ENCODE peak calls at places on chromosomes 16 and 17, in ten cellular contexts. One of them, this sample, is unnamed.

GRCh38 chr16:19323596-19323995 is 38.1 kb downstream of the CLEC19A start:
- DNase-seq in astrocyte of the cerebellum: no peak
- DNase-seq in left lung: no peak
- DNase-seq in WTC11: no peak
- DNase-seq in CD4-positive, alpha-beta T cell: no peak
- DNase-seq in foreskin fibroblast: no peak
- DNase-seq in ovary: no peak
- DNase-seq in right atrium auricular region: no peak
- DNase-seq in HL-60: no peak
- DNase-seq in GM12865: no peak
- DNase-seq in this sample: no peak

GRCh38 chr17:48198950-48199541 is 91.5 kb downstream of the SNX11 start:
- DNase-seq in astrocyte of the cerebellum: no peak
- DNase-seq in left lung: no peak
- DNase-seq in WTC11: no peak
- DNase-seq in CD4-positive, alpha-beta T cell: no peak
- DNase-seq in foreskin fibroblast: no peak
- DNase-seq in ovary: no peak
- DNase-seq in right atrium auricular region: no peak
- DNase-seq in HL-60: no peak
- DNase-seq in GM12865: peak; percentile 5
- DNase-seq in this sample: no peak

GRCh38 chr17:63826468-63827001 is 696 bp upstream of the PSMC5 start:
- DNase-seq in astrocyte of the cerebellum: no peak
- DNase-seq in left lung: no peak
- DNase-seq in WTC11: no peak
- DNase-seq in CD4-positive, alpha-beta T cell: no peak
- DNase-seq in foreskin fibroblast: no peak
- DNase-seq in ovary: peak; percentile 57
- DNase-seq in right atrium auricular region: peak; percentile 58
- DNase-seq in HL-60: no peak
- DNase-seq in GM12865: no peak
- DNase-seq in this sample: no peak

GRCh38 chr17:79808763-79809529 is 12.1 kb upstream of the CBX8 start:
- DNase-seq in astrocyte of the cerebellum: no peak
- DNase-seq in left lung: no peak
- DNase-seq in WTC11: no peak
- DNase-seq in CD4-positive, alpha-beta T cell: no peak
- DNase-seq in foreskin fibroblast: no peak
- DNase-seq in ovary: no peak
- DNase-seq in right atrium auricular region: no peak
- DNase-seq in HL-60: no peak
- DNase-seq in GM12865: peak; percentile 61
- DNase-seq in this sample: no peak

GRCh38 chr17:61455754-61456681 is 3.8 kb downstream of the TBX4 start:
- DNase-seq in astrocyte of the cerebellum: no peak
- DNase-seq in left lung: no peak
- DNase-seq in WTC11: no peak
- DNase-seq in CD4-positive, alpha-beta T cell: no peak
- DNase-seq in foreskin fibroblast: no peak
- DNase-seq in ovary: peak; percentile 21
- DNase-seq in right atrium auricular region: peak; percentile 42
- DNase-seq in HL-60: no peak
- DNase-seq in GM12865: no peak
- DNase-seq in this sample: no peak

GRCh38 chr17:35315971-35316370 is 57.5 kb downstream of the SLFN11 start:
- DNase-seq in astrocyte of the cerebellum: no peak
- DNase-seq in left lung: no peak
- DNase-seq in WTC11: no peak
- DNase-seq in CD4-positive, alpha-beta T cell: no peak
- DNase-seq in foreskin fibroblast: no peak
- DNase-seq in ovary: no peak
- DNase-seq in right atrium auricular region: no peak
- DNase-seq in HL-60: no peak
- DNase-seq in GM12865: no peak
- DNase-seq in this sample: no peak

GRCh38 chr17:327296-327695 is 25.3 kb downstream of the RPH3AL start:
- DNase-seq in astrocyte of the cerebellum: no peak
- DNase-seq in left lung: no peak
- DNase-seq in WTC11: no peak
- DNase-seq in CD4-positive, alpha-beta T cell: no peak
- DNase-seq in foreskin fibroblast: no peak
- DNase-seq in ovary: peak; percentile 28
- DNase-seq in right atrium auricular region: no peak
- DNase-seq in HL-60: no peak
- DNase-seq in GM12865: no peak
- DNase-seq in this sample: no peak

GRCh38 chr17:21239680-21240374 is 13.4 kb downstream of the NATD1 start:
- DNase-seq in astrocyte of the cerebellum: no peak
- DNase-seq in left lung: no peak
- DNase-seq in WTC11: peak; percentile 31
- DNase-seq in CD4-positive, alpha-beta T cell: no peak
- DNase-seq in foreskin fibroblast: no peak
- DNase-seq in ovary: no peak
- DNase-seq in right atrium auricular region: no peak
- DNase-seq in HL-60: no peak
- DNase-seq in GM12865: peak; percentile 35
- DNase-seq in this sample: no peak

GRCh38 chr17:55416470-55417052 is 5.1 kb downstream of the MMD start:
- DNase-seq in astrocyte of the cerebellum: no peak
- DNase-seq in left lung: no peak
- DNase-seq in WTC11: no peak
- DNase-seq in CD4-positive, alpha-beta T cell: no peak
- DNase-seq in foreskin fibroblast: no peak
- DNase-seq in ovary: no peak
- DNase-seq in right atrium auricular region: no peak
- DNase-seq in HL-60: no peak
- DNase-seq in GM12865: peak; percentile 40
- DNase-seq in this sample: no peak

GRCh38 chr16:397135-397661 is at the start of gene NME4:
- DNase-seq in astrocyte of the cerebellum: no peak
- DNase-seq in left lung: no peak
- DNase-seq in WTC11: peak; percentile 50
- DNase-seq in CD4-positive, alpha-beta T cell: no peak
- DNase-seq in foreskin fibroblast: no peak
- DNase-seq in ovary: peak; percentile 67
- DNase-seq in right atrium auricular region: no peak
- DNase-seq in HL-60: peak; percentile 62
- DNase-seq in GM12865: peak; percentile 58
- DNase-seq in this sample: peak; percentile 37

DNA sequence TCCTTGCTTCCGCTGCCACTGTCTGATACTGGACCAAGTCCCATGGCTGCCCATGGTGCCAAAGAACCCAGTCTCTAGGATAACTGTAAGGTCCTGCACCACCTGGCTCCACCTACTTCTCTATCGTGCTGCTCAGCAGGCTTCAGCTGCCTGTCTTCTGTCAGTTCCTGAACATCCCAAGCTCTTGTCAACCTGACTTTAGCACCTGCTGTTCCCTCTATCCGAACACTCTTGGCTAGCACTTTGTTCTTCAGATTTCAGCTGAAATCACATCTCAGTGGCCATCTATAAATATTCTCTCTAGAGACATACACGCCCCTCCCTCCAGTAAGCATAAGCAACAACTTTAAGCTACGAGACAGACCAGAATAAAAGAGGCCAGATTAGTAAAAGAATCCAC is 15.0 kb upstream of the TMEM101 start:
- DNase-seq in astrocyte of the cerebellum: no peak
- DNase-seq in left lung: no peak
- DNase-seq in WTC11: no peak
- DNase-seq in CD4-positive, alpha-beta T cell: no peak
- DNase-seq in foreskin fibroblast: no peak
- DNase-seq in ovary: no peak
- DNase-seq in right atrium auricular region: no peak
- DNase-seq in HL-60: no peak
- DNase-seq in GM12865: no peak
- DNase-seq in this sample: no peak
- TF ChIP-seq CTCF in astrocyte of the cerebellum: no peak
- TF ChIP-seq CTCF in left lung: no peak
- TF ChIP-seq CTCF in WTC11: no peak
- TF ChIP-seq CTCF in CD4-positive, alpha-beta T cell: no peak
- TF ChIP-seq CTCF in foreskin fibroblast: no peak
- TF ChIP-seq CTCF in ovary: no peak
- TF ChIP-seq CTCF in right atrium auricular region: no peak
- TF ChIP-seq CTCF in HL-60: no peak
- TF ChIP-seq CTCF in GM12865: no peak
- TF ChIP-seq CTCF in this sample: no peak

DNA sequence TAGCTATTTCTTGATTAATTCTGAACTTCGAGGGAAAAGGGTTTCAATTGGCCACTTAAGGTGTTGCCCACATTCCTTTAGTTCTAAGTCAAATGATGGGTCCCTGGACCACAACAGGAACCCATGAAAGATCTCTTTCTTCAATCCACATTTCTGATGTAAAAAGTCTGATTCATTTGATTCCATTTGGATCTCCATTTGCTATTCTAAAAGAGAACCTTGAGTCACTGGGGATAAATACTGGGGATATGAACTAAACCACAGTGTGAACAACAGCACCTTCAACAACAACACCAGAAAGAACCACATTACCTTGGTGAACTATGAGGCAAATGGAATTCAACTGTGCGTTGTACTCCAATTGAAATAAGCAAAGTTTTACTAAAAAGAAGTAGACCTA is 108.9 kb upstream of the IRX5 start:
- DNase-seq in astrocyte of the cerebellum: no peak
- DNase-seq in left lung: no peak
- DNase-seq in WTC11: no peak
- DNase-seq in CD4-positive, alpha-beta T cell: no peak
- DNase-seq in foreskin fibroblast: no peak
- DNase-seq in ovary: no peak
- DNase-seq in right atrium auricular region: no peak
- DNase-seq in HL-60: no peak
- DNase-seq in GM12865: no peak
- DNase-seq in this sample: no peak
- TF ChIP-seq CTCF in astrocyte of the cerebellum: no peak
- TF ChIP-seq CTCF in left lung: no peak
- TF ChIP-seq CTCF in WTC11: no peak
- TF ChIP-seq CTCF in CD4-positive, alpha-beta T cell: no peak
- TF ChIP-seq CTCF in foreskin fibroblast: no peak
- TF ChIP-seq CTCF in ovary: no peak
- TF ChIP-seq CTCF in right atrium auricular region: no peak
- TF ChIP-seq CTCF in HL-60: no peak
- TF ChIP-seq CTCF in GM12865: no peak
- TF ChIP-seq CTCF in this sample: no peak

GRCh38 chr17:42281571-42282096 is 5.4 kb upstream of the STAT5B start:
- DNase-seq in astrocyte of the cerebellum: no peak
- DNase-seq in left lung: no peak
- DNase-seq in WTC11: no peak
- DNase-seq in CD4-positive, alpha-beta T cell: no peak
- DNase-seq in foreskin fibroblast: no peak
- DNase-seq in ovary: peak; percentile 33
- DNase-seq in right atrium auricular region: peak; percentile 44
- DNase-seq in HL-60: no peak
- DNase-seq in GM12865: no peak
- DNase-seq in this sample: no peak

GRCh38 chr17:42284020-42284369 is 4.3 kb upstream of the STAT5A start:
- DNase-seq in astrocyte of the cerebellum: no peak
- DNase-seq in left lung: no peak
- DNase-seq in WTC11: no peak
- DNase-seq in CD4-positive, alpha-beta T cell: no peak
- DNase-seq in foreskin fibroblast: no peak
- DNase-seq in ovary: peak; percentile 17
- DNase-seq in right atrium auricular region: peak; percentile 48
- DNase-seq in HL-60: no peak
- DNase-seq in GM12865: no peak
- DNase-seq in this sample: no peak

GRCh38 chr17:42283241-42284019 is 4.9 kb upstream of the STAT5A start:
- DNase-seq in astrocyte of the cerebellum: no peak
- DNase-seq in left lung: no peak
- DNase-seq in WTC11: no peak
- DNase-seq in CD4-positive, alpha-beta T cell: no peak
- DNase-seq in foreskin fibroblast: no peak
- DNase-seq in ovary: peak; percentile 27
- DNase-seq in right atrium auricular region: peak; percentile 55
- DNase-seq in HL-60: no peak
- DNase-seq in GM12865: no peak
- DNase-seq in this sample: no peak

GRCh38 chr17:42284566-42284965 is 3.7 kb upstream of the STAT5A start:
- DNase-seq in astrocyte of the cerebellum: no peak
- DNase-seq in left lung: no peak
- DNase-seq in WTC11: no peak
- DNase-seq in CD4-positive, alpha-beta T cell: no peak
- DNase-seq in foreskin fibroblast: no peak
- DNase-seq in ovary: peak; percentile 25
- DNase-seq in right atrium auricular region: peak; percentile 44
- DNase-seq in HL-60: no peak
- DNase-seq in GM12865: no peak
- DNase-seq in this sample: no peak

DNA sequence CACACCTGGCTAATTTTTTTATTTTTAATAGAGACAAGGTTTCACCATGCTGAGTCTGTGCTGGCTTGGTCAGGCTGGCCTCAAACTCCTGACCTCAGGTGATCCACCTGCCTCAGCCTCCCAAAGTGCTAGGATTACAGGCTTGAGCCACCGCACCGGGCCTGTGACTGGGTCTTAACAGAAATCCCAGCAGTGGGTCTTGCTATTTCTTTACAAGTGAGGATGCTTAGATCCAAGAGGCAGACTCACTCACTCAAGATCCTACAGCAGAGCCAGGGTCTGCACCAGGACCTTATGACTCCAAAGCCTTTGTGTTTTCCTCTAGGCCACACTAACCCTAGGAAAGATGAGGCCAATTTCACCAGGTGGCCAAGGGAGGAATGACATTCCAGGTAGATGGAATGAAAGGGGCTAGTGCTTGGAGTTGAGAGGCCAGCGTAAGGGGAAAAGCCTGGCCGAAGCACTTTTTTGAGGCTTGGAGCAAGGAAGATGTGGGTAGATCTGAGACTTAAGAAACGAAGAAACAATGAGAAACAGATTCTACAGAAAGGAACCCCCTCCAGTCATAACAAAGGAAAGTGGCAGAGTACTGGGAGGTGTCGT is 5.7 kb upstream of the STAT5A start:
- DNase-seq in astrocyte of the cerebellum: no peak
- DNase-seq in left lung: no peak
- DNase-seq in WTC11: no peak
- DNase-seq in CD4-positive, alpha-beta T cell: no peak
- DNase-seq in foreskin fibroblast: no peak
- DNase-seq in ovary: peak; percentile 13
- DNase-seq in right atrium auricular region: peak; percentile 34
- DNase-seq in HL-60: no peak
- DNase-seq in GM12865: no peak
- DNase-seq in this sample: no peak
- TF ChIP-seq CTCF in astrocyte of the cerebellum: no peak
- TF ChIP-seq CTCF in left lung: no peak
- TF ChIP-seq CTCF in WTC11: no peak
- TF ChIP-seq CTCF in CD4-positive, alpha-beta T cell: no peak
- TF ChIP-seq CTCF in foreskin fibroblast: no peak
- TF ChIP-seq CTCF in ovary: no peak
- TF ChIP-seq CTCF in right atrium auricular region: no peak
- TF ChIP-seq CTCF in HL-60: no peak
- TF ChIP-seq CTCF in GM12865: no peak
- TF ChIP-seq CTCF in this sample: no peak

DNA sequence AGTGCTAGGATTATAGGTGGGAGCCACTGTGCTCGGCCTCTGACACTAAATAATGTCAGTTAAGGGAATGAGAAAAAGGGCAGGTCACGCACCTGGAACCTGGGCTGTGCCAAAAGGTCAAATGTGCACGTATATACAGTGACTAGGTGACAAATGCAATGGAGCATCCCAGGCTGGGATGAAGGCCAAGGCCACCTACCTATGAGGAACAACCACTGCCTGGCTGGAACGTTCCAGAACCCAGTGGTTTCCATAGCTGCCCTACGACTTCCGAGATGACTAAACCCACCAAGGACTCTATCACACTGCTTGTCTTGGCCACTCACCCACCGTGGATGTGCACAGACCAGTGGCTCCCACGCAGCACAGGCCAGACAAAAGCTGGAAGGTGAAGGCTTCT is 16.1 kb downstream of the ZNF500 start:
- DNase-seq in astrocyte of the cerebellum: no peak
- DNase-seq in left lung: no peak
- DNase-seq in WTC11: no peak
- DNase-seq in CD4-positive, alpha-beta T cell: no peak
- DNase-seq in foreskin fibroblast: no peak
- DNase-seq in ovary: no peak
- DNase-seq in right atrium auricular region: no peak
- DNase-seq in HL-60: no peak
- DNase-seq in GM12865: no peak
- DNase-seq in this sample: no peak
- TF ChIP-seq CTCF in astrocyte of the cerebellum: no peak
- TF ChIP-seq CTCF in left lung: no peak
- TF ChIP-seq CTCF in WTC11: no peak
- TF ChIP-seq CTCF in CD4-positive, alpha-beta T cell: no peak
- TF ChIP-seq CTCF in foreskin fibroblast: no peak
- TF ChIP-seq CTCF in ovary: no peak
- TF ChIP-seq CTCF in right atrium auricular region: no peak
- TF ChIP-seq CTCF in HL-60: no peak
- TF ChIP-seq CTCF in GM12865: no peak
- TF ChIP-seq CTCF in this sample: no peak